ENCODE peak calls at places on chromosomes 11 and 22, in seven cellular contexts. One of them, this sample, is unnamed.

GRCh38 chr22:23119492-23120414 is 22.0 kb downstream of the RSPH14 start:
- DNase-seq in right cardiac atrium: peak
- DNase-seq in activated T-cell treated with anti-CD3 and anti-CD28 coated beads, Interleukin-2, amount 50 U/mL, for 48 hours: peak
- DNase-seq in hippocampal formation: no peak
- DNase-seq in aorta: no peak
- DNase-seq in BJ: no peak
- DNase-seq in iPS DF 19.7: no peak
- DNase-seq in this sample: no peak

GRCh38 chr11:130513132-130513531 is 64.7 kb downstream of the ADAMTS15 start:
- DNase-seq in right cardiac atrium: peak
- DNase-seq in activated T-cell treated with anti-CD3 and anti-CD28 coated beads, Interleukin-2, amount 50 U/mL, for 48 hours: no peak
- DNase-seq in hippocampal formation: no peak
- DNase-seq in aorta: peak
- DNase-seq in BJ: peak
- DNase-seq in iPS DF 19.7: no peak
- DNase-seq in this sample: no peak

GRCh38 chr22:50323900-50324299 is 2.9 kb downstream of the DENND6B start:
- DNase-seq in right cardiac atrium: no peak
- DNase-seq in activated T-cell treated with anti-CD3 and anti-CD28 coated beads, Interleukin-2, amount 50 U/mL, for 48 hours: no peak
- DNase-seq in hippocampal formation: no peak
- DNase-seq in aorta: no peak
- DNase-seq in BJ: no peak
- DNase-seq in iPS DF 19.7: no peak
- DNase-seq in this sample: no peak

GRCh38 chr22:44192098-44192810 is 11.5 kb downstream of the PARVG start:
- DNase-seq in right cardiac atrium: no peak
- DNase-seq in activated T-cell treated with anti-CD3 and anti-CD28 coated beads, Interleukin-2, amount 50 U/mL, for 48 hours: peak
- DNase-seq in hippocampal formation: no peak
- DNase-seq in aorta: no peak
- DNase-seq in BJ: no peak
- DNase-seq in iPS DF 19.7: peak
- DNase-seq in this sample: peak

GRCh38 chr22:49218142-49218541 is 609.5 kb downstream of the BRD1 start:
- DNase-seq in right cardiac atrium: no peak
- DNase-seq in activated T-cell treated with anti-CD3 and anti-CD28 coated beads, Interleukin-2, amount 50 U/mL, for 48 hours: no peak
- DNase-seq in hippocampal formation: no peak
- DNase-seq in aorta: no peak
- DNase-seq in BJ: no peak
- DNase-seq in iPS DF 19.7: no peak
- DNase-seq in this sample: no peak

GRCh38 chr11:99920956-99921355 is 766.1 kb upstream of the ARHGAP42 start:
- DNase-seq in right cardiac atrium: no peak
- DNase-seq in activated T-cell treated with anti-CD3 and anti-CD28 coated beads, Interleukin-2, amount 50 U/mL, for 48 hours: no peak
- DNase-seq in hippocampal formation: no peak
- DNase-seq in aorta: no peak
- DNase-seq in BJ: no peak
- DNase-seq in iPS DF 19.7: no peak
- DNase-seq in this sample: no peak

GRCh38 chr11:8683115-8683807 is 669 bp downstream of the RPL27A start:
- DNase-seq in right cardiac atrium: no peak
- DNase-seq in activated T-cell treated with anti-CD3 and anti-CD28 coated beads, Interleukin-2, amount 50 U/mL, for 48 hours: no peak
- DNase-seq in hippocampal formation: no peak
- DNase-seq in aorta: no peak
- DNase-seq in BJ: no peak
- DNase-seq in iPS DF 19.7: no peak
- DNase-seq in this sample: peak

GRCh38 chr11:45654242-45654641 is 11.2 kb downstream of the CHST1 start:
- DNase-seq in right cardiac atrium: peak
- DNase-seq in activated T-cell treated with anti-CD3 and anti-CD28 coated beads, Interleukin-2, amount 50 U/mL, for 48 hours: no peak
- DNase-seq in hippocampal formation: no peak
- DNase-seq in aorta: peak
- DNase-seq in BJ: no peak
- DNase-seq in iPS DF 19.7: no peak
- DNase-seq in this sample: no peak

GRCh38 chr22:46881373-46882118 is 119.1 kb downstream of the TBC1D22A start:
- DNase-seq in right cardiac atrium: no peak
- DNase-seq in activated T-cell treated with anti-CD3 and anti-CD28 coated beads, Interleukin-2, amount 50 U/mL, for 48 hours: peak
- DNase-seq in hippocampal formation: no peak
- DNase-seq in aorta: no peak
- DNase-seq in BJ: no peak
- DNase-seq in iPS DF 19.7: no peak
- DNase-seq in this sample: no peak

GRCh38 chr22:33529424-33530113 is 390.7 kb downstream of the LARGE1 start:
- DNase-seq in right cardiac atrium: no peak
- DNase-seq in activated T-cell treated with anti-CD3 and anti-CD28 coated beads, Interleukin-2, amount 50 U/mL, for 48 hours: no peak
- DNase-seq in hippocampal formation: no peak
- DNase-seq in aorta: no peak
- DNase-seq in BJ: no peak
- DNase-seq in iPS DF 19.7: no peak
- DNase-seq in this sample: no peak

GRCh38 chr11:67271548-67272284 is 5.4 kb downstream of the GRK2 start:
- DNase-seq in right cardiac atrium: peak
- DNase-seq in activated T-cell treated with anti-CD3 and anti-CD28 coated beads, Interleukin-2, amount 50 U/mL, for 48 hours: peak
- DNase-seq in hippocampal formation: no peak
- DNase-seq in aorta: peak
- DNase-seq in BJ: no peak
- DNase-seq in iPS DF 19.7: no peak
- DNase-seq in this sample: no peak